ENCODE peak calls at places on chromosomes 5 and 9, in seven cellular contexts. U is right lobe of liver, H is ovary, Z is HL-60, O is esophagus squamous epithelium, J is tibial artery, W is neural progenitor cell. L is an unnamed sample.

GRCh38 chr5:38541174-38541724 is 15.2 kb downstream of the LIFR start:
- DNase-seq in U (no peak), H (no peak), Z (no peak), O (no peak), J (no peak), W (no peak), L (no peak)

GRCh38 chr9:113475031-113475430 is 11.5 kb downstream of the RGS3 start:
- DNase-seq in U (no peak), H (no peak), Z (no peak), O (no peak), J (no peak), W (no peak), L (peak; percentile 41)

GRCh38 chr5:176658817-176659216 is 11.5 kb downstream of the TSPAN17 start:
- DNase-seq in U (no peak), H (no peak), Z (no peak), O (no peak), J (no peak), W (no peak), L (no peak)

GRCh38 chr5:154090656-154091055 is 51.9 kb downstream of the MFAP3 start:
- DNase-seq in U (no peak), H (no peak), Z (no peak), O (no peak), J (no peak), W (no peak), L (no peak)

GRCh38 chr5:37869221-37869620 is 29.4 kb upstream of the GDNF start:
- DNase-seq in U (no peak), H (no peak), Z (no peak), O (no peak), J (no peak), W (no peak), L (no peak)

GRCh38 chr5:75566710-75567309 is 44.4 kb upstream of the ANKDD1B start:
- DNase-seq in U (no peak), H (no peak), Z (peak; percentile 15), O (no peak), J (no peak), W (no peak), L (no peak)

GRCh38 chr9:114002986-114003740 is 74.9 kb downstream of the AMBP start:
- DNase-seq in U (no peak), H (no peak), Z (no peak), O (no peak), J (peak; percentile 60), W (no peak), L (peak; percentile 64)

GRCh38 chr5:12016149-12016740 is 112.0 kb upstream of the CTNND2 start:
- DNase-seq in U (no peak), H (no peak), Z (no peak), O (no peak), J (no peak), W (peak; percentile 36), L (no peak)

GRCh38 chr9:134396825-134397224 is 70.6 kb downstream of the RXRA start:
- DNase-seq in U (no peak), H (no peak), Z (peak; percentile 52), O (no peak), J (no peak), W (no peak), L (no peak)

GRCh38 chr5:73027361-73027760 is 71.5 kb downstream of the FCHO2 start:
- DNase-seq in U (no peak), H (no peak), Z (no peak), O (no peak), J (no peak), W (no peak), L (no peak)
- TF ChIP-seq CTCF in U (peak; percentile 7), H (no peak), Z (no peak), O (peak; percentile 42), J (no peak), W (peak; percentile 28), L (no peak)

GRCh38 chr5:104418056-104418455 is 855.5 kb upstream of the NUDT12 start:
- DNase-seq in U (no peak), H (no peak), Z (no peak), O (no peak), J (no peak), W (no peak), L (no peak)

DNA sequence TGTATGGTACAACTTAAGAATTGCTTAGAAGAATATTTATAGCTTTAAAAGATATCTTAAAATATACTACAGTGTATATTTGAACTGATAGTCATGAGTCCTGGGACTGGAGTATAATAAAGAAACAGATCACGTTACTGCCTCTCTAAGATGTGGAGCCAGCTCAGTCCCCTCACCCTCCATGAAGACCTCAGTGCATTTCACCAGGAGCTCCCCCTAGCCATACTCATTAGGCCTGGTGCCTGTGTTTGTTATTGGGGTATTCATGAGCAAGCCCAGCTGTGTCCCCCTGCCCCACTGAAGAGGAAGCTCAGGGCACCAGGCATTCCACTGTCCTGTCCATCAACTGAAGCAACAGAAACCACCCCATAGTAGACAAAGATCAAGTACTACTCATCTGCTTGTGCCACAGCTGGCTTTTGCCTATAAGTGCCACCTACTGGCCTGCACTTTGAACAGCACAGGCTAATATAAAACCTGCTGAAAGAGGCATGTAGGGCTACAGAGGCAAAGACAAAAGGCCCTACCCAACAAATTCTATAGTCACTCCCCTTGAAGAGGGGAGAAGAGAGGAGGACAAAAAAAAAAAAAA is 850.2 kb upstream of the NUDT12 start:
- DNase-seq in U (no peak), H (no peak), Z (peak; percentile 1), O (no peak), J (no peak), W (peak; percentile 71), L (no peak)
- H3K4me3 ChIP-seq in U (no peak overlapping the region), H (no peak overlapping the region), Z (no peak overlapping the region), O (no peak overlapping the region), J (no peak overlapping the region), W (no peak overlapping the region), L (no peak overlapping the region)

GRCh38 chr9:127535834-127536233 is 76.2 kb upstream of the STXBP1 start:
- DNase-seq in U (no peak), H (no peak), Z (no peak), O (no peak), J (no peak), W (no peak), L (no peak)

GRCh38 chr9:127537792-127538191 is 74.3 kb upstream of the STXBP1 start:
- DNase-seq in U (no peak), H (no peak), Z (no peak), O (no peak), J (no peak), W (peak; percentile 62), L (no peak)

GRCh38 chr9:127536499-127536898 is 75.6 kb upstream of the STXBP1 start:
- DNase-seq in U (no peak), H (peak; percentile 24), Z (no peak), O (no peak), J (no peak), W (no peak), L (no peak)

GRCh38 chr9:127535396-127535795 is 76.7 kb upstream of the STXBP1 start:
- DNase-seq in U (no peak), H (no peak), Z (no peak), O (no peak), J (no peak), W (no peak), L (no peak)

GRCh38 chr9:127537014-127537413 is 75.1 kb upstream of the STXBP1 start:
- DNase-seq in U (no peak), H (peak; percentile 25), Z (no peak), O (no peak), J (no peak), W (no peak), L (no peak)
- H3K27ac ChIP-seq in U (no peak overlapping the region), H (peak overlapping the region; percentile 49), Z (no peak overlapping the region), O (peak overlapping the region; percentile 93), J (peak overlapping the region; percentile 56), W (peak overlapping the region; percentile 5), L (peak overlapping the region; percentile 0)

DNA sequence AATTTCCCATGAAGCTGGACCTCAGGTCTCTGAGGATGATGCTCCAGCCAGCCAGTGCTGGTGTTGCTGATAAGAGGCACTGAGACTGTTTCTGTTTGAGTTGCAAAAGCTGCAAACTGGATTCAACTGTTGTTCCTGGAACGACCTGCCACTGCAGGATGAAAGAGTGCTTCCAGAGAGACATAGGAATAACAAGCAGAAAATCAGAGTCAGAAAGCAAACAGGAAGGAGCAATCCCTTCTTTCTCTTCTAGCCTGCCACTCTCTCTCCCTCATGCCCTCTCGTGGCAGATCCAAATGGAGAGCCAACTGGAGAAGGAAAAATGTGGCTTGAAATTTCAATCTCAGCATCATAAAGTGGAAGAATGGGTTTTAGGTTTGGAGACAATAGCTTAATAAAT is 110.4 kb downstream of the STARD4 start:
- DNase-seq in U (no peak), H (no peak), Z (no peak), O (no peak), J (no peak), W (no peak), L (no peak)
- TF ChIP-seq CTCF in U (no peak), H (no peak), Z (no peak), O (no peak), J (no peak), W (no peak), L (no peak)

DNA sequence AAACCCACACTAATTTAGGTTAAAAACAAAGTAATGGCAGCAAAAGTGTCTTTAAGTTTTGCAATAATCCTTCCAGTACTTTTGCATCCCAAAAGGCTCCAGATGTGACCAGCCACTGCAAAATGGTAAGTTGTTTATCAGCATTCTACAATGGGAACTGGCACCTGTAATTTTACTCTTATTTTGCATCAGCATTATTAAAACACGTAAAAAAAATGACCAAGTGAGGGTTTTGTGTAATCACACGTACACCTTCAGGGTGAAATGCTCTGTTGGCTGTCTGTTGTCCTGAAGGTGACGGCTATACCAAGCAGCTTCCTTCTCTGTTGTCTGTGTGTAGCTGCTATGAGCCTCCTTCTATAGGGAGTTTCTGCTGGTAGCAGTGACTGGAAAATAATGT is 36.9 kb upstream of the SSBP2 start:
- DNase-seq in U (no peak), H (peak; percentile 74), Z (peak; percentile 6), O (no peak), J (peak; percentile 78), W (peak; percentile 23), L (no peak)
- H3K4me3 ChIP-seq in U (no peak overlapping the region), H (no peak overlapping the region), Z (no peak overlapping the region), O (peak overlapping the region; percentile 27), J (no peak overlapping the region), W (peak overlapping the region; percentile 17), L (peak overlapping the region; percentile 47)

GRCh38 chr5:109833946-109834345 is 144.2 kb downstream of the MAN2A1 start:
- DNase-seq in U (no peak), H (no peak), Z (peak; percentile 1), O (no peak), J (no peak), W (no peak), L (no peak)
- H3K27ac ChIP-seq in U (no peak overlapping the region), H (no peak overlapping the region), Z (no peak overlapping the region), O (no peak overlapping the region), J (no peak overlapping the region), W (no peak overlapping the region), L (no peak overlapping the region)

GRCh38 chr9:68507098-68507795 is 33.4 kb downstream of the TMEM252 start:
- DNase-seq in U (no peak), H (no peak), Z (no peak), O (no peak), J (no peak), W (peak; percentile 16), L (no peak)
- TF ChIP-seq CTCF in U (peak; percentile 68), H (peak; percentile 57), Z (no peak), O (peak; percentile 58), J (peak; percentile 73), W (peak; percentile 67), L (peak; percentile 71)

GRCh38 chr9:128770286-128770685 is 1.4 kb downstream of the ZER1 start:
- DNase-seq in U (no peak), H (no peak), Z (no peak), O (no peak), J (no peak), W (no peak), L (no peak)
- H3K4me3 ChIP-seq in U (peak overlapping the region; percentile 85), H (peak overlapping the region; percentile 86), Z (peak overlapping the region; percentile 99), O (peak overlapping the region; percentile 91), J (peak overlapping the region; percentile 84), W (peak overlapping the region; percentile 95), L (peak overlapping the region; percentile 90)